ENCODE peak calls at places on chromosomes 11 and 22, in eight cellular contexts. One of them, this sample, is unnamed. For H3K4me1, the result is how much of the 10 kb centered on the place peaks cover.

GRCh38 chr22:17570851-17571631 is 7.7 kb downstream of the SLC25A18 start:
- DNase-seq in suprapubic skin: peak
- DNase-seq in transverse colon: peak
- DNase-seq in kidney: peak
- DNase-seq in lower lobe of right lung: peak
- DNase-seq in CD8-positive, alpha-beta memory T cell: no peak
- DNase-seq in CD4-positive, alpha-beta memory T cell: no peak
- DNase-seq in right lobe of liver: peak
- DNase-seq in this sample: no peak

GRCh38 chr22:23196165-23196564 is 15.9 kb downstream of the BCR start:
- DNase-seq in suprapubic skin: no peak
- DNase-seq in transverse colon: no peak
- DNase-seq in kidney: peak
- DNase-seq in lower lobe of right lung: no peak
- DNase-seq in CD8-positive, alpha-beta memory T cell: no peak
- DNase-seq in CD4-positive, alpha-beta memory T cell: no peak
- DNase-seq in right lobe of liver: no peak
- DNase-seq in this sample: no peak

GRCh38 chr11:37503411-37504065 is 905.5 kb upstream of the RAG2 start:
- DNase-seq in suprapubic skin: no peak
- DNase-seq in transverse colon: no peak
- DNase-seq in kidney: no peak
- DNase-seq in lower lobe of right lung: no peak
- DNase-seq in CD8-positive, alpha-beta memory T cell: no peak
- DNase-seq in CD4-positive, alpha-beta memory T cell: no peak
- DNase-seq in right lobe of liver: no peak
- DNase-seq in this sample: no peak

GRCh38 chr11:111441443-111441842 is 62.4 kb upstream of the POU2AF1 start:
- DNase-seq in suprapubic skin: no peak
- DNase-seq in transverse colon: no peak
- DNase-seq in kidney: no peak
- DNase-seq in lower lobe of right lung: no peak
- DNase-seq in CD8-positive, alpha-beta memory T cell: no peak
- DNase-seq in CD4-positive, alpha-beta memory T cell: no peak
- DNase-seq in right lobe of liver: no peak
- DNase-seq in this sample: no peak

GRCh38 chr22:49017769-49018330 is 809.8 kb downstream of the BRD1 start:
- DNase-seq in suprapubic skin: peak
- DNase-seq in transverse colon: no peak
- DNase-seq in kidney: peak
- DNase-seq in lower lobe of right lung: no peak
- DNase-seq in CD8-positive, alpha-beta memory T cell: no peak
- DNase-seq in CD4-positive, alpha-beta memory T cell: no peak
- DNase-seq in right lobe of liver: peak
- DNase-seq in this sample: no peak

GRCh38 chr11:112613051-112613972 is 347.9 kb upstream of the NCAM1 start:
- DNase-seq in suprapubic skin: no peak
- DNase-seq in transverse colon: no peak
- DNase-seq in kidney: no peak
- DNase-seq in lower lobe of right lung: no peak
- DNase-seq in CD8-positive, alpha-beta memory T cell: no peak
- DNase-seq in CD4-positive, alpha-beta memory T cell: no peak
- DNase-seq in right lobe of liver: no peak
- DNase-seq in this sample: no peak

GRCh38 chr11:57476883-57477506 is 16.7 kb downstream of the RTN4RL2 start:
- DNase-seq in suprapubic skin: no peak
- DNase-seq in transverse colon: peak
- DNase-seq in kidney: peak
- DNase-seq in lower lobe of right lung: peak
- DNase-seq in CD8-positive, alpha-beta memory T cell: no peak
- DNase-seq in CD4-positive, alpha-beta memory T cell: no peak
- DNase-seq in right lobe of liver: peak
- DNase-seq in this sample: no peak

GRCh38 chr11:131430466-131431176 is 60.2 kb downstream of the NTM start:
- DNase-seq in suprapubic skin: no peak
- DNase-seq in transverse colon: no peak
- DNase-seq in kidney: no peak
- DNase-seq in lower lobe of right lung: no peak
- DNase-seq in CD8-positive, alpha-beta memory T cell: no peak
- DNase-seq in CD4-positive, alpha-beta memory T cell: no peak
- DNase-seq in right lobe of liver: no peak
- DNase-seq in this sample: no peak

GRCh38 chr11:65619281-65619928 is 3.8 kb downstream of the PCNX3 start:
- DNase-seq in suprapubic skin: no peak
- DNase-seq in transverse colon: no peak
- DNase-seq in kidney: no peak
- DNase-seq in lower lobe of right lung: no peak
- DNase-seq in CD8-positive, alpha-beta memory T cell: no peak
- DNase-seq in CD4-positive, alpha-beta memory T cell: no peak
- DNase-seq in right lobe of liver: no peak
- DNase-seq in this sample: no peak

DNA sequence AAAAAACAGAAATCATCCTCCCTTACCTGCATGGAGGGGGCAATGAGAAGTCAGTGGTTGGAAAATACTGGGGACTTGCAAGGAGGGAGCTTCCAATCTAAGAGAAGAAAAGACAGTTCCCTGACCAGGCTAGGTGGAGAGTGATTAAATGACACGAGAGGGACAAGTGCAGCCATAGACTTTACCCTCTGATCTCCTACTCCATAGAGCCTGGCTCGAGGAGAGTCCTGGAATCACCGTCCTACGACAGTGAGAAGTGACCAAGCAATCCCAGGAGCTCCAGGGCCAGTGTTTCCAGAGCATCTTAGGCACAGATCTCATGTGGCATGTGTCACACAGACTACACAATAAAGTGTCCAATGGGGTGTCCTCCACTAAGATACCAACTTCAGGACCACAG is 25.7 kb downstream of the MYH9 start:
- DNase-seq in suprapubic skin: no peak
- DNase-seq in transverse colon: no peak
- DNase-seq in kidney: no peak
- DNase-seq in lower lobe of right lung: no peak
- DNase-seq in CD8-positive, alpha-beta memory T cell: no peak
- DNase-seq in CD4-positive, alpha-beta memory T cell: no peak
- DNase-seq in right lobe of liver: no peak
- DNase-seq in this sample: no peak
- H3K4me1 ChIP-seq in suprapubic skin: half or more
- H3K4me1 ChIP-seq in transverse colon: half or more
- H3K4me1 ChIP-seq in kidney: half or more
- H3K4me1 ChIP-seq in lower lobe of right lung: half or more
- H3K4me1 ChIP-seq in CD8-positive, alpha-beta memory T cell: half or more
- H3K4me1 ChIP-seq in CD4-positive, alpha-beta memory T cell: half or more
- H3K4me1 ChIP-seq in right lobe of liver: half or more
- H3K4me1 ChIP-seq in this sample: under half

DNA sequence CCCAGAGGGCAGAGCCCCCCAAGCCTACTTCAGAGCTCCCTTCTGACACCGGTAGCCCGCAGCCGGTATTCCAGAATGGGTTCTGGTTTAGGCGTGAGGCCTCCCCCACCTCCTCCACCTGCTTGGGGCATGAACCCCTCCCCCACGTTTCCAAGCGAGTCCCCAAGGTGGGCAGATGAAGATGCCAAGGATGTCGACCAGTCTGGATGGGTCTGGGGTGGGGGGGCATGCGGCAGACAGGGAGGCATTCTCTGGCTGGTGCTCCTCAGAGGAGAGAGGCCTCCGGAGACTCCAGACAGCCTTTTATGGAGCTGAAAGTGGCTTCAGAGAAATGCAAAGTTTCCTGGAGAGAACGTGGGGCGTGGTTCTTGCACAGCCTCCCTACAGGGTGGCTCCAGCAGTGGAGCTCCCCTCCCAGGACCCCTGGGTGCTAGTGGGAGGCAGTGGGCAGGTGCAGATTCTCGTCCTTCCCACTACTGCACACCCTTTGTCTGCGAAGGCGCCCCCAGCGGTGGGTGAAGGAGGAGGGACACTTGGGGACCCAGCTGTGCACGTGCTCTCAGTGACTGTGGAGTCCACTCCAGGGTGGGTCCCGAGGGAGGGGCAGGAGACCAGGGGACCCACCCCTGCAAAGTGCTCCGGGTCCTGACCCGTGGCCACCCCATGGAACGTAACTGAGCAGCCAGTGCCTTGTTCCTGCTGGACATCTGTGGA is 4.2 kb downstream of the CCND1 start:
- DNase-seq in suprapubic skin: no peak
- DNase-seq in transverse colon: no peak
- DNase-seq in kidney: peak
- DNase-seq in lower lobe of right lung: no peak
- DNase-seq in CD8-positive, alpha-beta memory T cell: no peak
- DNase-seq in CD4-positive, alpha-beta memory T cell: no peak
- DNase-seq in right lobe of liver: no peak
- DNase-seq in this sample: no peak
- H3K4me3 ChIP-seq in suprapubic skin: peak
- H3K4me3 ChIP-seq in transverse colon: no peak
- H3K4me3 ChIP-seq in kidney: no peak
- H3K4me3 ChIP-seq in lower lobe of right lung: no peak
- H3K4me3 ChIP-seq in CD8-positive, alpha-beta memory T cell: no peak
- H3K4me3 ChIP-seq in CD4-positive, alpha-beta memory T cell: no peak
- H3K4me3 ChIP-seq in right lobe of liver: no peak
- H3K4me3 ChIP-seq in this sample: no peak

GRCh38 chr11:61532136-61533038 is 23.8 kb downstream of the LRRC10B start:
- DNase-seq in suprapubic skin: no peak
- DNase-seq in transverse colon: peak
- DNase-seq in kidney: no peak
- DNase-seq in lower lobe of right lung: no peak
- DNase-seq in CD8-positive, alpha-beta memory T cell: peak
- DNase-seq in CD4-positive, alpha-beta memory T cell: peak
- DNase-seq in right lobe of liver: peak
- DNase-seq in this sample: peak

GRCh38 chr11:61534025-61534900 is 25.7 kb downstream of the LRRC10B start:
- DNase-seq in suprapubic skin: no peak
- DNase-seq in transverse colon: peak
- DNase-seq in kidney: no peak
- DNase-seq in lower lobe of right lung: no peak
- DNase-seq in CD8-positive, alpha-beta memory T cell: no peak
- DNase-seq in CD4-positive, alpha-beta memory T cell: no peak
- DNase-seq in right lobe of liver: no peak
- DNase-seq in this sample: no peak

GRCh38 chr11:61533039-61533375 is 24.5 kb downstream of the LRRC10B start:
- DNase-seq in suprapubic skin: no peak
- DNase-seq in transverse colon: no peak
- DNase-seq in kidney: no peak
- DNase-seq in lower lobe of right lung: no peak
- DNase-seq in CD8-positive, alpha-beta memory T cell: no peak
- DNase-seq in CD4-positive, alpha-beta memory T cell: no peak
- DNase-seq in right lobe of liver: no peak
- DNase-seq in this sample: no peak

GRCh38 chr11:61534901-61535839 is 26.6 kb downstream of the LRRC10B start:
- DNase-seq in suprapubic skin: no peak
- DNase-seq in transverse colon: no peak
- DNase-seq in kidney: no peak
- DNase-seq in lower lobe of right lung: no peak
- DNase-seq in CD8-positive, alpha-beta memory T cell: no peak
- DNase-seq in CD4-positive, alpha-beta memory T cell: no peak
- DNase-seq in right lobe of liver: no peak
- DNase-seq in this sample: no peak

DNA sequence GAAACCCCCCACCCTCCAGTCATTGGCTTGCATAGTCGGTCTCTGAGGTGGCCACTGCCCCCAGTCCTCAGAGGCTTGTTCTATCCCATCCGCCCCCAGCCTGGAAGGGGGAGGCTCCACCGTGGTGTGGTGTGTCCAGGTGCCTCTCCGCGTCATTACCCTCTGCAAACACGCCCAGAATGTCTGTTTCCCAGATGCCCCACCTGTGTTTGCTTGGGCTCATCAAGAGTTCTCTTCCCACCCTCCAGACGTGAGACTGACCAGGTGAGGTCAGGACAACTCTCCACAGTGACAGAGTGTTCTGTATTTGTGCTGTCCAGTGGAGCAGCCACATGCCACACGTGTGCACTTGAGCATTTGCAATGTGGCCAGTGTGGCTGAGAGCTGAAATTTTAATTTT is 24.9 kb downstream of the LRRC10B start:
- DNase-seq in suprapubic skin: no peak
- DNase-seq in transverse colon: peak
- DNase-seq in kidney: no peak
- DNase-seq in lower lobe of right lung: peak
- DNase-seq in CD8-positive, alpha-beta memory T cell: no peak
- DNase-seq in CD4-positive, alpha-beta memory T cell: no peak
- DNase-seq in right lobe of liver: peak
- DNase-seq in this sample: no peak
- H3K4me1 ChIP-seq in suprapubic skin: under half
- H3K4me1 ChIP-seq in transverse colon: under half
- H3K4me1 ChIP-seq in kidney: under half
- H3K4me1 ChIP-seq in lower lobe of right lung: under half
- H3K4me1 ChIP-seq in CD8-positive, alpha-beta memory T cell: under half
- H3K4me1 ChIP-seq in CD4-positive, alpha-beta memory T cell: under half
- H3K4me1 ChIP-seq in right lobe of liver: under half
- H3K4me1 ChIP-seq in this sample: under half

GRCh38 chr11:114181195-114181594 is 115.0 kb upstream of the NNMT start:
- DNase-seq in suprapubic skin: no peak
- DNase-seq in transverse colon: no peak
- DNase-seq in kidney: no peak
- DNase-seq in lower lobe of right lung: no peak
- DNase-seq in CD8-positive, alpha-beta memory T cell: no peak
- DNase-seq in CD4-positive, alpha-beta memory T cell: no peak
- DNase-seq in right lobe of liver: no peak
- DNase-seq in this sample: no peak

GRCh38 chr11:114178656-114179055 is 117.5 kb upstream of the NNMT start:
- DNase-seq in suprapubic skin: no peak
- DNase-seq in transverse colon: no peak
- DNase-seq in kidney: no peak
- DNase-seq in lower lobe of right lung: no peak
- DNase-seq in CD8-positive, alpha-beta memory T cell: no peak
- DNase-seq in CD4-positive, alpha-beta memory T cell: no peak
- DNase-seq in right lobe of liver: no peak
- DNase-seq in this sample: no peak

GRCh38 chr11:114179234-114179941 is 116.8 kb upstream of the NNMT start:
- DNase-seq in suprapubic skin: no peak
- DNase-seq in transverse colon: peak
- DNase-seq in kidney: peak
- DNase-seq in lower lobe of right lung: peak
- DNase-seq in CD8-positive, alpha-beta memory T cell: no peak
- DNase-seq in CD4-positive, alpha-beta memory T cell: no peak
- DNase-seq in right lobe of liver: peak
- DNase-seq in this sample: no peak

GRCh38 chr11:114181752-114182151 is 114.4 kb upstream of the NNMT start:
- DNase-seq in suprapubic skin: no peak
- DNase-seq in transverse colon: no peak
- DNase-seq in kidney: no peak
- DNase-seq in lower lobe of right lung: no peak
- DNase-seq in CD8-positive, alpha-beta memory T cell: no peak
- DNase-seq in CD4-positive, alpha-beta memory T cell: no peak
- DNase-seq in right lobe of liver: no peak
- DNase-seq in this sample: no peak

DNA sequence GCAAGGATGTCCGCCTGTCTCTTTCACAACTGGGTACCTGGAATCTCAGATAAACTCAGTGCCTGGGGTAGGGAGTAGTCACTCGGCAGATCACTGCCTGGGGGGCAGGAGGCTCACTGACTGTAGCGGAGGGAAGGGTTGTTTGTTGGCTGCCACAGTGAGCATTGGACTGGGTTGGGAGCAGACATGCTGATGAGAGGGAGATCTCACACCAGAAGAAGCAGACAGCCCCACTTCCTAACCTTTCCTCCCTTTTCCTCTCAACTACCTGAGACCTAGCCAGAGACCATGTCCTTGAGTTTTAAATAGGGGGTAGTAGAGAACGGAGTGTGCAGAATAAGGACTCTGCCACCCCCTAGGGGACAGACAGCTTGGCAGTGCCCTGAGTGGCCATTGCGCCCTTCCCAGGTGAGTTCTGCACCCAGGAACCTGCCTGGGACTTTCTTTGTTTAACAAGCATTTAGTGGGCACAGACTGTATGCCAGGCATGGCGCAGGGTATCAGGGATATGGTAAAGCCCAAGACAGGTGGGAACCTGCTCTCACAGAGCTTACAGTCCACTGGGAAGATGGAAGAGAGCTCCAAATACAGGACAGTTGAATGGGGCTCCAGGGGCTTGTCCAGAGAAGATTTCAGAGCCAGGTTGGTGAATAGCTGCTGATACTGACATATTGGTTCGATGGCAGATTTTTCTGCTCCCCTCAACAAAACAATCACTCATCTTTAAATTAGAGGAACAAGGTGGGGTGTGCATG is 115.7 kb upstream of the NNMT start:
- DNase-seq in suprapubic skin: no peak
- DNase-seq in transverse colon: peak
- DNase-seq in kidney: peak
- DNase-seq in lower lobe of right lung: peak
- DNase-seq in CD8-positive, alpha-beta memory T cell: no peak
- DNase-seq in CD4-positive, alpha-beta memory T cell: no peak
- DNase-seq in right lobe of liver: peak
- DNase-seq in this sample: no peak
- H3K4me3 ChIP-seq in suprapubic skin: peak
- H3K4me3 ChIP-seq in transverse colon: peak
- H3K4me3 ChIP-seq in kidney: peak
- H3K4me3 ChIP-seq in lower lobe of right lung: peak
- H3K4me3 ChIP-seq in CD8-positive, alpha-beta memory T cell: no peak
- H3K4me3 ChIP-seq in CD4-positive, alpha-beta memory T cell: no peak
- H3K4me3 ChIP-seq in right lobe of liver: no peak
- H3K4me3 ChIP-seq in this sample: no peak